ENCODE peak calls at places on chromosomes 3 and 15, in five cellular contexts. One of them, this sample, is unnamed.

GRCh38 chr3:193960485-193961172 is 175.3 kb upstream of the HES1 start:
- DNase-seq in CD8-positive, alpha-beta memory T cell: no peak
- DNase-seq in ELF-1: peak
- DNase-seq in activated B cell treated with CpG ODN at 0.5 μM for 24 hours: no peak
- DNase-seq in COR-L47: no peak
- DNase-seq in this sample: peak

GRCh38 chr3:29694783-29695182 is 413.9 kb downstream of the RBMS3 start:
- DNase-seq in CD8-positive, alpha-beta memory T cell: no peak
- DNase-seq in ELF-1: peak
- DNase-seq in activated B cell treated with CpG ODN at 0.5 μM for 24 hours: no peak
- DNase-seq in COR-L47: no peak
- DNase-seq in this sample: peak

GRCh38 chr3:151864423-151865101 is 8.9 kb upstream of the SUCNR1 start:
- DNase-seq in CD8-positive, alpha-beta memory T cell: no peak
- DNase-seq in ELF-1: no peak
- DNase-seq in activated B cell treated with CpG ODN at 0.5 μM for 24 hours: no peak
- DNase-seq in COR-L47: no peak
- DNase-seq in this sample: peak

GRCh38 chr3:38645601-38646000 is 3.9 kb downstream of the SCN5A start:
- DNase-seq in CD8-positive, alpha-beta memory T cell: no peak
- DNase-seq in ELF-1: no peak
- DNase-seq in activated B cell treated with CpG ODN at 0.5 μM for 24 hours: no peak
- DNase-seq in COR-L47: no peak
- DNase-seq in this sample: no peak

GRCh38 chr3:33054100-33055097 is 42.5 kb downstream of the GLB1 start:
- DNase-seq in CD8-positive, alpha-beta memory T cell: no peak
- DNase-seq in ELF-1: no peak
- DNase-seq in activated B cell treated with CpG ODN at 0.5 μM for 24 hours: no peak
- DNase-seq in COR-L47: no peak
- DNase-seq in this sample: no peak

GRCh38 chr15:90016721-90017120 is 15.6 kb downstream of the ZNF710 start:
- DNase-seq in CD8-positive, alpha-beta memory T cell: no peak
- DNase-seq in ELF-1: peak
- DNase-seq in activated B cell treated with CpG ODN at 0.5 μM for 24 hours: no peak
- DNase-seq in COR-L47: no peak
- DNase-seq in this sample: no peak

GRCh38 chr3:98921957-98922356 is 20.5 kb upstream of the DCBLD2 start:
- DNase-seq in CD8-positive, alpha-beta memory T cell: no peak
- DNase-seq in ELF-1: no peak
- DNase-seq in activated B cell treated with CpG ODN at 0.5 μM for 24 hours: no peak
- DNase-seq in COR-L47: no peak
- DNase-seq in this sample: peak

GRCh38 chr3:145017959-145018358 is 1046.3 kb downstream of the DIPK2A start:
- DNase-seq in CD8-positive, alpha-beta memory T cell: no peak
- DNase-seq in ELF-1: peak
- DNase-seq in activated B cell treated with CpG ODN at 0.5 μM for 24 hours: no peak
- DNase-seq in COR-L47: no peak
- DNase-seq in this sample: no peak

GRCh38 chr3:185658504-185658912 is 72.4 kb downstream of the SENP2 start:
- DNase-seq in CD8-positive, alpha-beta memory T cell: no peak
- DNase-seq in ELF-1: no peak
- DNase-seq in activated B cell treated with CpG ODN at 0.5 μM for 24 hours: no peak
- DNase-seq in COR-L47: no peak
- DNase-seq in this sample: peak

GRCh38 chr15:38843736-38844590 is 279.3 kb upstream of the RASGRP1 start:
- DNase-seq in CD8-positive, alpha-beta memory T cell: no peak
- DNase-seq in ELF-1: no peak
- DNase-seq in activated B cell treated with CpG ODN at 0.5 μM for 24 hours: no peak
- DNase-seq in COR-L47: no peak
- DNase-seq in this sample: peak

GRCh38 chr3:24100694-24101402 is 155.8 kb downstream of the NR1D2 start:
- DNase-seq in CD8-positive, alpha-beta memory T cell: no peak
- DNase-seq in ELF-1: no peak
- DNase-seq in activated B cell treated with CpG ODN at 0.5 μM for 24 hours: no peak
- DNase-seq in COR-L47: no peak
- DNase-seq in this sample: no peak

GRCh38 chr15:69046781-69047180 is 32.3 kb downstream of the NOX5 start:
- DNase-seq in CD8-positive, alpha-beta memory T cell: no peak
- DNase-seq in ELF-1: no peak
- DNase-seq in activated B cell treated with CpG ODN at 0.5 μM for 24 hours: no peak
- DNase-seq in COR-L47: no peak
- DNase-seq in this sample: no peak

GRCh38 chr3:168338176-168338575 is 242.5 kb upstream of the GOLIM4 start:
- DNase-seq in CD8-positive, alpha-beta memory T cell: no peak
- DNase-seq in ELF-1: no peak
- DNase-seq in activated B cell treated with CpG ODN at 0.5 μM for 24 hours: no peak
- DNase-seq in COR-L47: no peak
- DNase-seq in this sample: no peak

GRCh38 chr3:172201990-172202318 is 162.6 kb downstream of the FNDC3B start:
- DNase-seq in CD8-positive, alpha-beta memory T cell: no peak
- DNase-seq in ELF-1: no peak
- DNase-seq in activated B cell treated with CpG ODN at 0.5 μM for 24 hours: no peak
- DNase-seq in COR-L47: no peak
- DNase-seq in this sample: peak

GRCh38 chr3:119831022-119831421 is 49.1 kb downstream of the NR1I2 start:
- DNase-seq in CD8-positive, alpha-beta memory T cell: no peak
- DNase-seq in ELF-1: no peak
- DNase-seq in activated B cell treated with CpG ODN at 0.5 μM for 24 hours: no peak
- DNase-seq in COR-L47: no peak
- DNase-seq in this sample: peak

GRCh38 chr3:50655009-50655830 is 19.5 kb upstream of the DOCK3 start:
- DNase-seq in CD8-positive, alpha-beta memory T cell: no peak
- DNase-seq in ELF-1: no peak
- DNase-seq in activated B cell treated with CpG ODN at 0.5 μM for 24 hours: no peak
- DNase-seq in COR-L47: no peak
- DNase-seq in this sample: no peak

GRCh38 chr3:11136871-11137626 is 17.2 kb upstream of the HRH1 start:
- DNase-seq in CD8-positive, alpha-beta memory T cell: no peak
- DNase-seq in ELF-1: peak
- DNase-seq in activated B cell treated with CpG ODN at 0.5 μM for 24 hours: no peak
- DNase-seq in COR-L47: no peak
- DNase-seq in this sample: peak

GRCh38 chr3:188915137-188915536 is 256.6 kb upstream of the TPRG1 start:
- DNase-seq in CD8-positive, alpha-beta memory T cell: no peak
- DNase-seq in ELF-1: no peak
- DNase-seq in activated B cell treated with CpG ODN at 0.5 μM for 24 hours: no peak
- DNase-seq in COR-L47: no peak
- DNase-seq in this sample: no peak

GRCh38 chr15:25094519-25094918 is 139.7 kb downstream of the SNRPN start:
- DNase-seq in CD8-positive, alpha-beta memory T cell: no peak
- DNase-seq in ELF-1: no peak
- DNase-seq in activated B cell treated with CpG ODN at 0.5 μM for 24 hours: no peak
- DNase-seq in COR-L47: no peak
- DNase-seq in this sample: no peak

GRCh38 chr3:32238027-32238815 is at the start of gene CMTM8:
- DNase-seq in CD8-positive, alpha-beta memory T cell: peak
- DNase-seq in ELF-1: peak
- DNase-seq in activated B cell treated with CpG ODN at 0.5 μM for 24 hours: no peak
- DNase-seq in COR-L47: peak
- DNase-seq in this sample: peak